ENCODE peak calls at places on chromosomes 16 and 17, in five cellular contexts. One of them, this sample, is unnamed.

GRCh38 chr16:66382171-66382965 is 15.9 kb downstream of the CDH5 start:
- DNase-seq in AG10803: peak; percentile 80
- DNase-seq in nucleus accumbens: no peak
- DNase-seq in fibroblast of pulmonary artery: peak; percentile 88
- DNase-seq in fibroblast of lung: peak; percentile 96
- DNase-seq in this sample: peak; percentile 94

GRCh38 chr16:4391635-4392381 is 20.2 kb downstream of the VASN start:
- DNase-seq in fibroblast of pulmonary artery: no peak
- DNase-seq in nucleus accumbens: peak; percentile 20
- DNase-seq in AG10803: no peak
- DNase-seq in fibroblast of lung: no peak
- DNase-seq in this sample: no peak

GRCh38 chr16:5490499-5490898 is 392.9 kb upstream of the EEF2KMT start:
- DNase-seq in fibroblast of pulmonary artery: no peak
- DNase-seq in AG10803: no peak
- DNase-seq in fibroblast of lung: peak; percentile 17
- DNase-seq in nucleus accumbens: peak; percentile 37
- DNase-seq in this sample: peak; percentile 43

GRCh38 chr16:17261197-17261858 is 209.4 kb downstream of the XYLT1 start:
- DNase-seq in fibroblast of lung: no peak
- DNase-seq in AG10803: no peak
- DNase-seq in fibroblast of pulmonary artery: no peak
- DNase-seq in nucleus accumbens: no peak
- DNase-seq in this sample: no peak

GRCh38 chr17:22278302-22279275 is 586.3 kb downstream of the KCNJ18 start:
- DNase-seq in fibroblast of lung: no peak
- DNase-seq in nucleus accumbens: no peak
- DNase-seq in AG10803: no peak
- DNase-seq in fibroblast of pulmonary artery: no peak
- DNase-seq in this sample: no peak

GRCh38 chr17:63854709-63855108 is 12.2 kb upstream of the SMARCD2 start:
- DNase-seq in fibroblast of lung: no peak
- DNase-seq in AG10803: no peak
- DNase-seq in nucleus accumbens: no peak
- DNase-seq in fibroblast of pulmonary artery: no peak
- DNase-seq in this sample: no peak

GRCh38 chr16:86110726-86111125 is 211.8 kb downstream of the IRF8 start:
- DNase-seq in AG10803: no peak
- DNase-seq in fibroblast of pulmonary artery: no peak
- DNase-seq in fibroblast of lung: no peak
- DNase-seq in nucleus accumbens: no peak
- DNase-seq in this sample: no peak

GRCh38 chr17:28415886-28416285 is 9.9 kb upstream of the SLC46A1 start:
- DNase-seq in nucleus accumbens: no peak
- DNase-seq in AG10803: no peak
- DNase-seq in fibroblast of lung: no peak
- DNase-seq in fibroblast of pulmonary artery: no peak
- DNase-seq in this sample: no peak

GRCh38 chr16:23742761-23743160 is 12.1 kb upstream of the CHP2 start:
- DNase-seq in nucleus accumbens: no peak
- DNase-seq in fibroblast of lung: no peak
- DNase-seq in fibroblast of pulmonary artery: no peak
- DNase-seq in AG10803: no peak
- DNase-seq in this sample: no peak

GRCh38 chr16:56479469-56479868 is 28.1 kb downstream of the OGFOD1 start:
- DNase-seq in AG10803: no peak
- DNase-seq in fibroblast of pulmonary artery: no peak
- DNase-seq in nucleus accumbens: no peak
- DNase-seq in fibroblast of lung: no peak
- DNase-seq in this sample: no peak

GRCh38 chr17:33873218-33873617 is 381.9 kb upstream of the CCL2 start:
- DNase-seq in fibroblast of pulmonary artery: no peak
- DNase-seq in fibroblast of lung: peak; percentile 30
- DNase-seq in AG10803: no peak
- DNase-seq in nucleus accumbens: no peak
- DNase-seq in this sample: no peak

GRCh38 chr17:7237761-7238417 is 1.4 kb downstream of the PHF23 start:
- DNase-seq in AG10803: peak; percentile 57
- DNase-seq in fibroblast of pulmonary artery: peak; percentile 67
- DNase-seq in nucleus accumbens: peak; percentile 71
- DNase-seq in fibroblast of lung: peak; percentile 50
- DNase-seq in this sample: peak; percentile 31

GRCh38 chr16:24309222-24309905 is 53.2 kb downstream of the CACNG3 start:
- DNase-seq in AG10803: peak; percentile 0
- DNase-seq in fibroblast of lung: peak; percentile 67
- DNase-seq in fibroblast of pulmonary artery: peak; percentile 13
- DNase-seq in nucleus accumbens: peak; percentile 14
- DNase-seq in this sample: no peak

GRCh38 chr17:2786176-2786881 is 9.9 kb upstream of the RAP1GAP2 start:
- DNase-seq in AG10803: peak; percentile 44
- DNase-seq in fibroblast of lung: peak; percentile 71
- DNase-seq in fibroblast of pulmonary artery: peak; percentile 83
- DNase-seq in nucleus accumbens: peak; percentile 71
- DNase-seq in this sample: peak; percentile 72

GRCh38 chr16:21599994-21600773 is 807 bp downstream of the METTL9 start:
- DNase-seq in AG10803: no peak
- DNase-seq in fibroblast of pulmonary artery: peak; percentile 44
- DNase-seq in fibroblast of lung: peak; percentile 50
- DNase-seq in nucleus accumbens: peak; percentile 41
- DNase-seq in this sample: peak; percentile 31

GRCh38 chr16:27326738-27327585 is 13.2 kb downstream of the IL4R start:
- DNase-seq in AG10803: peak; percentile 97
- DNase-seq in fibroblast of lung: peak; percentile 94
- DNase-seq in fibroblast of pulmonary artery: peak; percentile 96
- DNase-seq in nucleus accumbens: no peak
- DNase-seq in this sample: peak; percentile 53

GRCh38 chr17:49482144-49482817 is 12.8 kb upstream of the NGFR start:
- DNase-seq in fibroblast of lung: no peak
- DNase-seq in fibroblast of pulmonary artery: peak; percentile 17
- DNase-seq in AG10803: peak; percentile 10
- DNase-seq in nucleus accumbens: no peak
- DNase-seq in this sample: peak; percentile 4

GRCh38 chr17:40622509-40622928 is 25.1 kb downstream of the SMARCE1 start:
- DNase-seq in nucleus accumbens: no peak
- DNase-seq in AG10803: no peak
- DNase-seq in fibroblast of lung: no peak
- DNase-seq in fibroblast of pulmonary artery: no peak
- DNase-seq in this sample: no peak

GRCh38 chr17:55664287-55664686 is 58.4 kb downstream of the TMEM100 start:
- DNase-seq in nucleus accumbens: no peak
- DNase-seq in fibroblast of pulmonary artery: no peak
- DNase-seq in fibroblast of lung: no peak
- DNase-seq in AG10803: no peak
- DNase-seq in this sample: no peak

GRCh38 chr16:23145608-23146007 is 3.6 kb downstream of the USP31 start:
- DNase-seq in fibroblast of pulmonary artery: peak; percentile 76
- DNase-seq in nucleus accumbens: no peak
- DNase-seq in fibroblast of lung: peak; percentile 85
- DNase-seq in AG10803: peak; percentile 56
- DNase-seq in this sample: peak; percentile 92

GRCh38 chr17:32007463-32008298 is 498 bp downstream of the LRRC37B start:
- DNase-seq in AG10803: no peak
- DNase-seq in nucleus accumbens: peak; percentile 63
- DNase-seq in fibroblast of lung: peak; percentile 40
- DNase-seq in fibroblast of pulmonary artery: peak; percentile 25
- DNase-seq in this sample: no peak

GRCh38 chr17:62064029-62064790 is 868 bp downstream of the MED13 start:
- DNase-seq in fibroblast of lung: peak; percentile 48
- DNase-seq in nucleus accumbens: no peak
- DNase-seq in AG10803: peak; percentile 17
- DNase-seq in fibroblast of pulmonary artery: peak; percentile 27
- DNase-seq in this sample: no peak

GRCh38 chr17:35521150-35521549 is 16.3 kb downstream of the SLFN12L start:
- DNase-seq in fibroblast of lung: no peak
- DNase-seq in AG10803: no peak
- DNase-seq in nucleus accumbens: no peak
- DNase-seq in fibroblast of pulmonary artery: no peak
- DNase-seq in this sample: no peak

GRCh38 chr16:77594057-77594456 is 128.3 kb upstream of the NUDT7 start:
- DNase-seq in nucleus accumbens: no peak
- DNase-seq in fibroblast of lung: no peak
- DNase-seq in fibroblast of pulmonary artery: no peak
- DNase-seq in AG10803: no peak
- DNase-seq in this sample: no peak

GRCh38 chr16:1913327-1914083 is 4.7 kb downstream of the HS3ST6 start:
- DNase-seq in AG10803: no peak
- DNase-seq in fibroblast of pulmonary artery: no peak
- DNase-seq in fibroblast of lung: no peak
- DNase-seq in nucleus accumbens: no peak
- DNase-seq in this sample: no peak

GRCh38 chr16:67719778-67720144 is 645 bp upstream of the GFOD2 start:
- DNase-seq in AG10803: peak; percentile 68
- DNase-seq in nucleus accumbens: peak; percentile 51
- DNase-seq in fibroblast of lung: peak; percentile 67
- DNase-seq in fibroblast of pulmonary artery: peak; percentile 54
- DNase-seq in this sample: peak; percentile 27

GRCh38 chr17:6392609-6393367 is 42.1 kb downstream of the AIPL1 start:
- DNase-seq in fibroblast of pulmonary artery: no peak
- DNase-seq in nucleus accumbens: no peak
- DNase-seq in fibroblast of lung: peak; percentile 46
- DNase-seq in AG10803: no peak
- DNase-seq in this sample: no peak

GRCh38 chr16:82331974-82332750 is 162.1 kb upstream of the MPHOSPH6 start:
- DNase-seq in AG10803: no peak
- DNase-seq in fibroblast of pulmonary artery: no peak
- DNase-seq in nucleus accumbens: no peak
- DNase-seq in fibroblast of lung: no peak
- DNase-seq in this sample: no peak

GRCh38 chr17:9976283-9977009 is 71.4 kb upstream of the RCVRN start:
- DNase-seq in nucleus accumbens: no peak
- DNase-seq in fibroblast of pulmonary artery: no peak
- DNase-seq in AG10803: no peak
- DNase-seq in fibroblast of lung: no peak
- DNase-seq in this sample: no peak

GRCh38 chr16:85861095-85861825 is 37.7 kb upstream of the IRF8 start:
- DNase-seq in fibroblast of lung: no peak
- DNase-seq in nucleus accumbens: no peak
- DNase-seq in fibroblast of pulmonary artery: no peak
- DNase-seq in AG10803: no peak
- DNase-seq in this sample: no peak

GRCh38 chr16:30005341-30006094 is 5.3 kb downstream of the DOC2A start:
- DNase-seq in fibroblast of pulmonary artery: peak; percentile 52
- DNase-seq in AG10803: peak; percentile 51
- DNase-seq in nucleus accumbens: peak; percentile 6
- DNase-seq in fibroblast of lung: no peak
- DNase-seq in this sample: peak; percentile 15

GRCh38 chr17:79045830-79046500 is 22.0 kb downstream of the C1QTNF1 start:
- DNase-seq in fibroblast of pulmonary artery: peak; percentile 77
- DNase-seq in AG10803: peak; percentile 67
- DNase-seq in nucleus accumbens: peak; percentile 44
- DNase-seq in fibroblast of lung: peak; percentile 51
- DNase-seq in this sample: peak; percentile 21

GRCh38 chr17:66215529-66215911 is 13.7 kb downstream of the APOH start:
- DNase-seq in fibroblast of pulmonary artery: no peak
- DNase-seq in nucleus accumbens: no peak
- DNase-seq in fibroblast of lung: no peak
- DNase-seq in AG10803: no peak
- DNase-seq in this sample: no peak

GRCh38 chr16:11901091-11901490 is 14.7 kb downstream of the GSPT1 start:
- DNase-seq in AG10803: peak; percentile 24
- DNase-seq in fibroblast of lung: peak; percentile 43
- DNase-seq in fibroblast of pulmonary artery: no peak
- DNase-seq in nucleus accumbens: no peak
- DNase-seq in this sample: no peak